ENCODE peak calls at places on chromosomes 3 and 15, in seven cellular contexts. One of them, this sample, is unnamed.

GRCh38 chr3:148642616-148643015 is 55.1 kb upstream of the AGTR1 start:
- DNase-seq in stomach: no peak
- DNase-seq in GM12891: no peak
- DNase-seq in IMR-90: peak
- DNase-seq in tibial nerve: no peak
- DNase-seq in esophagus squamous epithelium: no peak
- DNase-seq in right lobe of liver: no peak
- DNase-seq in this sample: no peak

GRCh38 chr3:115698851-115699535 is 75.7 kb downstream of the GAP43 start:
- DNase-seq in stomach: no peak
- DNase-seq in GM12891: no peak
- DNase-seq in right lobe of liver: no peak
- DNase-seq in tibial nerve: no peak
- DNase-seq in esophagus squamous epithelium: no peak
- DNase-seq in IMR-90: peak
- DNase-seq in this sample: no peak

GRCh38 chr15:29433050-29433318 is 163.4 kb upstream of the NSMCE3 start:
- DNase-seq in right lobe of liver: no peak
- DNase-seq in IMR-90: no peak
- DNase-seq in stomach: no peak
- DNase-seq in esophagus squamous epithelium: no peak
- DNase-seq in tibial nerve: no peak
- DNase-seq in GM12891: no peak
- DNase-seq in this sample: no peak

GRCh38 chr3:28317438-28318022 is 31.0 kb upstream of the ZCWPW2 start:
- DNase-seq in esophagus squamous epithelium: no peak
- DNase-seq in IMR-90: peak
- DNase-seq in stomach: no peak
- DNase-seq in right lobe of liver: no peak
- DNase-seq in GM12891: no peak
- DNase-seq in tibial nerve: peak
- DNase-seq in this sample: peak

GRCh38 chr3:143480306-143480852 is 360.8 kb downstream of the CHST2 start:
- DNase-seq in IMR-90: peak
- DNase-seq in esophagus squamous epithelium: no peak
- DNase-seq in right lobe of liver: no peak
- DNase-seq in tibial nerve: no peak
- DNase-seq in stomach: no peak
- DNase-seq in GM12891: no peak
- DNase-seq in this sample: no peak

GRCh38 chr15:48297668-48298067 is 33.6 kb upstream of the DUT start:
- DNase-seq in IMR-90: no peak
- DNase-seq in stomach: no peak
- DNase-seq in right lobe of liver: no peak
- DNase-seq in esophagus squamous epithelium: no peak
- DNase-seq in GM12891: no peak
- DNase-seq in tibial nerve: no peak
- DNase-seq in this sample: no peak

GRCh38 chr3:27721717-27722564 is at the start of gene EOMES:
- DNase-seq in GM12891: peak
- DNase-seq in tibial nerve: no peak
- DNase-seq in esophagus squamous epithelium: no peak
- DNase-seq in stomach: peak
- DNase-seq in right lobe of liver: peak
- DNase-seq in IMR-90: no peak
- DNase-seq in this sample: peak

GRCh38 chr3:177830411-177830849 is 633.1 kb upstream of the TBL1XR1 start:
- DNase-seq in tibial nerve: peak
- DNase-seq in esophagus squamous epithelium: no peak
- DNase-seq in right lobe of liver: no peak
- DNase-seq in IMR-90: peak
- DNase-seq in stomach: no peak
- DNase-seq in GM12891: no peak
- DNase-seq in this sample: peak

GRCh38 chr15:52103217-52104207 is 9.1 kb downstream of the BCL2L10 start:
- DNase-seq in tibial nerve: peak
- DNase-seq in IMR-90: peak
- DNase-seq in esophagus squamous epithelium: no peak
- DNase-seq in right lobe of liver: peak
- DNase-seq in stomach: no peak
- DNase-seq in GM12891: no peak
- DNase-seq in this sample: peak

GRCh38 chr3:113271594-113272368 is 60.4 kb downstream of the BOC start:
- DNase-seq in right lobe of liver: no peak
- DNase-seq in stomach: no peak
- DNase-seq in tibial nerve: no peak
- DNase-seq in esophagus squamous epithelium: no peak
- DNase-seq in GM12891: no peak
- DNase-seq in IMR-90: no peak
- DNase-seq in this sample: no peak

GRCh38 chr3:195003006-195003892 is 267.7 kb downstream of the XXYLT1 start:
- DNase-seq in esophagus squamous epithelium: no peak
- DNase-seq in right lobe of liver: no peak
- DNase-seq in GM12891: no peak
- DNase-seq in IMR-90: no peak
- DNase-seq in tibial nerve: peak
- DNase-seq in stomach: no peak
- DNase-seq in this sample: peak

GRCh38 chr3:41684802-41685740 is 276.8 kb downstream of the ULK4 start:
- DNase-seq in esophagus squamous epithelium: no peak
- DNase-seq in GM12891: no peak
- DNase-seq in tibial nerve: no peak
- DNase-seq in stomach: no peak
- DNase-seq in right lobe of liver: no peak
- DNase-seq in IMR-90: no peak
- DNase-seq in this sample: no peak

GRCh38 chr3:193375614-193376013 is 2.9 kb downstream of the ATP13A5 start:
- DNase-seq in stomach: no peak
- DNase-seq in GM12891: no peak
- DNase-seq in esophagus squamous epithelium: no peak
- DNase-seq in tibial nerve: no peak
- DNase-seq in IMR-90: no peak
- DNase-seq in right lobe of liver: no peak
- DNase-seq in this sample: no peak

GRCh38 chr3:50450135-50450911 is 53.1 kb downstream of the CACNA2D2 start:
- DNase-seq in right lobe of liver: peak
- DNase-seq in tibial nerve: peak
- DNase-seq in stomach: peak
- DNase-seq in IMR-90: peak
- DNase-seq in esophagus squamous epithelium: peak
- DNase-seq in GM12891: no peak
- DNase-seq in this sample: peak

GRCh38 chr3:20080956-20081554 is 40.8 kb downstream of the KAT2B start:
- DNase-seq in esophagus squamous epithelium: peak
- DNase-seq in right lobe of liver: peak
- DNase-seq in tibial nerve: no peak
- DNase-seq in stomach: peak
- DNase-seq in GM12891: no peak
- DNase-seq in IMR-90: peak
- DNase-seq in this sample: peak

GRCh38 chr3:21049368-21050062 is 701.5 kb downstream of the ZNF385D start:
- DNase-seq in tibial nerve: no peak
- DNase-seq in GM12891: no peak
- DNase-seq in esophagus squamous epithelium: no peak
- DNase-seq in stomach: no peak
- DNase-seq in right lobe of liver: no peak
- DNase-seq in IMR-90: no peak
- DNase-seq in this sample: no peak

GRCh38 chr3:172279191-172279640 is 169.0 kb downstream of the GHSR start:
- DNase-seq in right lobe of liver: no peak
- DNase-seq in tibial nerve: no peak
- DNase-seq in GM12891: no peak
- DNase-seq in esophagus squamous epithelium: no peak
- DNase-seq in IMR-90: no peak
- DNase-seq in stomach: no peak
- DNase-seq in this sample: no peak

GRCh38 chr3:103410231-103410630 is 975.4 kb downstream of the ZPLD1 start:
- DNase-seq in GM12891: no peak
- DNase-seq in IMR-90: no peak
- DNase-seq in right lobe of liver: no peak
- DNase-seq in tibial nerve: no peak
- DNase-seq in esophagus squamous epithelium: no peak
- DNase-seq in stomach: no peak
- DNase-seq in this sample: no peak

GRCh38 chr3:40691598-40691905 is 166.8 kb downstream of the ZNF621 start:
- DNase-seq in IMR-90: no peak
- DNase-seq in stomach: no peak
- DNase-seq in tibial nerve: peak
- DNase-seq in esophagus squamous epithelium: no peak
- DNase-seq in GM12891: no peak
- DNase-seq in right lobe of liver: no peak
- DNase-seq in this sample: no peak

GRCh38 chr3:188948658-188949400 is 222.9 kb upstream of the TPRG1 start:
- DNase-seq in esophagus squamous epithelium: no peak
- DNase-seq in right lobe of liver: no peak
- DNase-seq in tibial nerve: peak
- DNase-seq in stomach: peak
- DNase-seq in GM12891: no peak
- DNase-seq in IMR-90: peak
- DNase-seq in this sample: peak

GRCh38 chr15:95127356-95127755 is 896.0 kb downstream of the MCTP2 start:
- DNase-seq in tibial nerve: no peak
- DNase-seq in esophagus squamous epithelium: no peak
- DNase-seq in GM12891: no peak
- DNase-seq in stomach: no peak
- DNase-seq in IMR-90: peak
- DNase-seq in right lobe of liver: no peak
- DNase-seq in this sample: no peak

GRCh38 chr15:81910997-81911396 is 134.8 kb downstream of the MEX3B start:
- DNase-seq in GM12891: no peak
- DNase-seq in right lobe of liver: no peak
- DNase-seq in esophagus squamous epithelium: no peak
- DNase-seq in IMR-90: no peak
- DNase-seq in tibial nerve: no peak
- DNase-seq in stomach: no peak
- DNase-seq in this sample: no peak

GRCh38 chr15:40957581-40958051 is 4.3 kb downstream of the CHAC1 start:
- DNase-seq in IMR-90: no peak
- DNase-seq in right lobe of liver: no peak
- DNase-seq in tibial nerve: no peak
- DNase-seq in esophagus squamous epithelium: no peak
- DNase-seq in stomach: peak
- DNase-seq in GM12891: no peak
- DNase-seq in this sample: peak

GRCh38 chr3:72694398-72694797 is 153.8 kb downstream of the SHQ1 start:
- DNase-seq in stomach: no peak
- DNase-seq in tibial nerve: no peak
- DNase-seq in right lobe of liver: no peak
- DNase-seq in GM12891: no peak
- DNase-seq in IMR-90: peak
- DNase-seq in esophagus squamous epithelium: no peak
- DNase-seq in this sample: no peak

GRCh38 chr3:172512363-172512762 is 10.9 kb downstream of the TNFSF10 start:
- DNase-seq in GM12891: no peak
- DNase-seq in stomach: peak
- DNase-seq in tibial nerve: peak
- DNase-seq in IMR-90: no peak
- DNase-seq in esophagus squamous epithelium: peak
- DNase-seq in right lobe of liver: peak
- DNase-seq in this sample: peak

GRCh38 chr15:31930967-31931366 is 99.3 kb upstream of the CHRNA7 start:
- DNase-seq in tibial nerve: no peak
- DNase-seq in IMR-90: no peak
- DNase-seq in GM12891: no peak
- DNase-seq in esophagus squamous epithelium: no peak
- DNase-seq in stomach: no peak
- DNase-seq in right lobe of liver: no peak
- DNase-seq in this sample: no peak

GRCh38 chr15:31925541-31925940 is 104.8 kb upstream of the CHRNA7 start:
- DNase-seq in esophagus squamous epithelium: no peak
- DNase-seq in GM12891: no peak
- DNase-seq in tibial nerve: no peak
- DNase-seq in IMR-90: no peak
- DNase-seq in right lobe of liver: no peak
- DNase-seq in stomach: no peak
- DNase-seq in this sample: no peak
- TF ChIP-seq POLR2A in esophagus squamous epithelium: no peak
- TF ChIP-seq POLR2A in GM12891: no peak
- TF ChIP-seq POLR2A in tibial nerve: no peak
- TF ChIP-seq POLR2A in IMR-90: no peak
- TF ChIP-seq POLR2A in right lobe of liver: no peak
- TF ChIP-seq POLR2A in stomach: no peak
- TF ChIP-seq POLR2A in this sample: no peak

GRCh38 chr3:4980229-4981159 is 1.3 kb downstream of the BHLHE40 start:
- DNase-seq in IMR-90: peak
- DNase-seq in esophagus squamous epithelium: peak
- DNase-seq in right lobe of liver: peak
- DNase-seq in stomach: peak
- DNase-seq in tibial nerve: peak
- DNase-seq in GM12891: peak
- DNase-seq in this sample: peak
- TF ChIP-seq POLR2A in IMR-90: peak
- TF ChIP-seq POLR2A in esophagus squamous epithelium: peak
- TF ChIP-seq POLR2A in right lobe of liver: peak
- TF ChIP-seq POLR2A in stomach: no peak
- TF ChIP-seq POLR2A in tibial nerve: peak
- TF ChIP-seq POLR2A in GM12891: peak
- TF ChIP-seq POLR2A in this sample: no peak

DNA sequence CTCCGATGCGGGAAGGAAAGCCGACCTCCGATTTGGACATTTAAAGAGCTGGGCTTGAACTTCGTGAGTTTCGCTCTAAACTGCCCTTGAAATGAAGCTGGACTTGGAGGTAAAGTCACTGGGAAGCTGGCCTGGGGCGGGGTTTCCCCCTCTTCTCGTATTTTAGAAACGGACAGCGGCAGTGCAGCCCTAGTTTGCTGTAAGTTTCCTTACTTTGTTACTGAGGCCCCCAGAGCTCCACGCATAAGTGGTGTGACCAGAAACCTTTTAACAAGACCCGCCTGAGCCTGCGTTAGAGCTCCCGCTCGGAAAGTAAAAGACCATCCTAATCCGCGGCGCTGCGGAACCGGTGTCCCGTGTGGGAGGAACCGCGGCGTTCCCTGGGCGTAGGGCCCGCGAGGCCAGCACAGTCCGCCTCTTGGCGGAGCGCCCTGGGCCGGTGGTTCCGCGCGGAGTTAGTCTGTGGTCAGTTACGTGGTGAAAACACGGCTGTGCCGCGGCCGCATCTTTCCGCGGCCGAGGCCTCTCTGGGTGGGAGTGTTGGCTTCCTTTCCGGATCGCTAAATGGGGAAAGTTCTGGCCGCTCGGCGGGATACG is 409 bp downstream of the B3GNT5 start:
- DNase-seq in GM12891: peak
- DNase-seq in esophagus squamous epithelium: no peak
- DNase-seq in stomach: peak
- DNase-seq in tibial nerve: peak
- DNase-seq in right lobe of liver: peak
- DNase-seq in IMR-90: peak
- DNase-seq in this sample: peak
- TF ChIP-seq POLR2A in GM12891: no peak
- TF ChIP-seq POLR2A in esophagus squamous epithelium: peak
- TF ChIP-seq POLR2A in stomach: no peak
- TF ChIP-seq POLR2A in tibial nerve: no peak
- TF ChIP-seq POLR2A in right lobe of liver: peak
- TF ChIP-seq POLR2A in IMR-90: no peak
- TF ChIP-seq POLR2A in this sample: no peak

DNA sequence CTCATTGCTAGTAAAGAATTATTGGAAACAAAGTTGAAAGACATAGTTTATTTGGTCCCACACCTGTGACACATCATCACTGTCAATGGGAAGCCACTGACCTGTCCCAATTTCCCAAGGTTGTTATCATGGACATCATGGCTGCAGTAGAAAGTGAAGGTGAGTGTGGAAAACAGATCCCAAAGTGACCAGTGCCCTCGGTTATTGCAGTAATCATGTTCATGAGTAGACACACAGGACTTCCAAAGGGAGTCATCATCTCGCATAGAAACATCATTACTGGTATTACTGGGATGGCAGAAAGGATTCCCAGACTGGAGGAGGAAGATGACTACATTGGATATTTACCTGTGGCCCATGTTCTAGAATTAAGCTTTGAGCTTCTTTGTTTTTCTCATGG is 14.7 kb downstream of the TF start:
- DNase-seq in esophagus squamous epithelium: no peak
- DNase-seq in right lobe of liver: no peak
- DNase-seq in GM12891: no peak
- DNase-seq in tibial nerve: no peak
- DNase-seq in IMR-90: no peak
- DNase-seq in stomach: no peak
- DNase-seq in this sample: no peak
- TF ChIP-seq POLR2A in esophagus squamous epithelium: no peak
- TF ChIP-seq POLR2A in right lobe of liver: no peak
- TF ChIP-seq POLR2A in GM12891: no peak
- TF ChIP-seq POLR2A in tibial nerve: no peak
- TF ChIP-seq POLR2A in IMR-90: no peak
- TF ChIP-seq POLR2A in stomach: no peak
- TF ChIP-seq POLR2A in this sample: no peak